ENCODE peak calls at places on chromosomes 2 and 18, in five cellular contexts. O is GM23248, Q is Karpas-422, V is HCT116, X is PC-3. A is an unnamed sample. For H3K9me2 and H3K4me1, the result is how much of the 10 kb centered on the place peaks cover.

GRCh38 chr2:10006248-10007147 is 36.9 kb upstream of the KLF11 start:
- DNase-seq in O (peak), Q (no peak), V (peak), X (peak), A (no peak)

GRCh38 chr2:126810001-126810400 is 88.7 kb upstream of the TEX51 start:
- DNase-seq in O (no peak), Q (no peak), V (no peak), X (no peak), A (no peak)

GRCh38 chr2:215680605-215681598 is 245.0 kb upstream of the FN1 start:
- DNase-seq in O (peak), Q (no peak), V (no peak), X (peak), A (peak)

GRCh38 chr18:48787523-48788151 is 163.1 kb downstream of the SMAD7 start:
- DNase-seq in O (peak), Q (no peak), V (no peak), X (no peak), A (no peak)

GRCh38 chr2:65485839-65486238 is 53.4 kb upstream of the SPRED2 start:
- DNase-seq in O (no peak), Q (no peak), V (no peak), X (no peak), A (no peak)

GRCh38 chr18:78510636-78511035 is 469.0 kb upstream of the SALL3 start:
- DNase-seq in O (no peak), Q (no peak), V (no peak), X (no peak), A (no peak)

GRCh38 chr18:78473563-78473962 is 506.1 kb upstream of the SALL3 start:
- DNase-seq in O (no peak), Q (no peak), V (no peak), X (no peak), A (no peak)

GRCh38 chr18:76494541-76495403 is at the start of gene ZNF516:
- DNase-seq in O (peak), Q (peak), V (no peak), X (no peak), A (peak)

GRCh38 chr2:21092308-21092869 is 31.4 kb upstream of the TDRD15 start:
- DNase-seq in O (no peak), Q (peak), V (no peak), X (no peak), A (no peak)

GRCh38 chr2:214542866-214543265 is 132.0 kb downstream of the VWC2L start:
- DNase-seq in O (peak), Q (no peak), V (no peak), X (peak), A (no peak)

GRCh38 chr2:25492726-25493125 is 151.0 kb upstream of the DNMT3A start:
- DNase-seq in O (no peak), Q (no peak), V (no peak), X (no peak), A (no peak)

GRCh38 chr18:60554961-60555360 is 182.4 kb upstream of the MC4R start:
- DNase-seq in O (no peak), Q (no peak), V (no peak), X (no peak), A (no peak)

GRCh38 chr2:9768388-9768787 is 74.9 kb upstream of the TAF1B start:
- DNase-seq in O (no peak), Q (no peak), V (no peak), X (no peak), A (peak)

GRCh38 chr2:59066787-59067399 is 825.8 kb upstream of the FANCL start:
- DNase-seq in O (no peak), Q (no peak), V (no peak), X (no peak), A (no peak)

GRCh38 chr2:72973566-72974435 is 56.5 kb downstream of the EMX1 start:
- DNase-seq in O (peak), Q (peak), V (peak), X (peak), A (peak)

GRCh38 chr2:43482974-43483373 is 112.9 kb downstream of the THADA start:
- DNase-seq in O (peak), Q (no peak), V (no peak), X (peak), A (peak)

GRCh38 chr2:222146488-222146887 is 152.3 kb downstream of the PAX3 start:
- DNase-seq in O (no peak), Q (no peak), V (no peak), X (no peak), A (no peak)

GRCh38 chr2:64730551-64731305 is 77.0 kb upstream of the SERTAD2 start:
- DNase-seq in O (peak), Q (peak), V (no peak), X (peak), A (peak)

GRCh38 chr18:12703714-12704113 is 872 bp downstream of the PSMG2 start:
- DNase-seq in O (peak), Q (peak), V (no peak), X (peak), A (peak)

GRCh38 chr2:65024149-65024829 is 31.9 kb upstream of the CEP68 start:
- DNase-seq in O (peak), Q (no peak), V (peak), X (no peak), A (no peak)

GRCh38 chr18:46627136-46627535 is 29.9 kb downstream of the LOXHD1 start:
- DNase-seq in O (no peak), Q (no peak), V (no peak), X (no peak), A (no peak)

GRCh38 chr2:230949966-230950832 is 25.2 kb upstream of the GPR55 start:
- DNase-seq in O (no peak), Q (no peak), V (no peak), X (no peak), A (no peak)

GRCh38 chr2:241224068-241224850 is 35.8 kb downstream of the ANO7 start:
- DNase-seq in O (peak), Q (no peak), V (no peak), X (peak), A (no peak)

GRCh38 chr18:10776493-10776892 is 250.7 kb downstream of the NAPG start:
- DNase-seq in O (no peak), Q (no peak), V (no peak), X (no peak), A (no peak)

GRCh38 chr18:51107594-51108305 is 77.7 kb downstream of the SMAD4 start:
- DNase-seq in O (peak), Q (no peak), V (no peak), X (peak), A (peak)

GRCh38 chr18:78129260-78129659 is 850.4 kb upstream of the SALL3 start:
- DNase-seq in O (no peak), Q (no peak), V (no peak), X (no peak), A (no peak)

GRCh38 chr2:222423632-222424280 is 587 bp upstream of the SGPP2 start:
- DNase-seq in O (no peak), Q (no peak), V (no peak), X (no peak), A (peak)

GRCh38 chr2:15141211-15141610 is 419.9 kb downstream of the NBAS start:
- DNase-seq in O (no peak), Q (no peak), V (no peak), X (no peak), A (no peak)

GRCh38 chr2:232672581-232672980 is 24.6 kb upstream of the GIGYF2 start:
- DNase-seq in O (no peak), Q (no peak), V (no peak), X (no peak), A (no peak)

GRCh38 chr2:125516496-125517109 is 1139.4 kb upstream of the GYPC start:
- DNase-seq in O (peak), Q (peak), V (no peak), X (peak), A (peak)

GRCh38 chr18:60047556-60047955 is 147.8 kb downstream of the PMAIP1 start:
- DNase-seq in O (peak), Q (no peak), V (no peak), X (peak), A (no peak)

GRCh38 chr2:151114934-151115333 is 146.7 kb downstream of the RBM43 start:
- DNase-seq in O (no peak), Q (no peak), V (no peak), X (no peak), A (no peak)

GRCh38 chr18:11114653-11115052 is 34.7 kb downstream of the PIEZO2 start:
- DNase-seq in O (no peak), Q (no peak), V (no peak), X (no peak), A (peak)

GRCh38 chr2:215427585-215427984 is 8.3 kb downstream of the FN1 start:
- DNase-seq in O (peak), Q (no peak), V (no peak), X (no peak), A (no peak)

GRCh38 chr2:234706086-234706485 is 209.2 kb upstream of the ARL4C start:
- DNase-seq in O (no peak), Q (no peak), V (no peak), X (no peak), A (no peak)

GRCh38 chr2:190791347-190791982 is 89.2 kb upstream of the GLS start:
- DNase-seq in O (peak), Q (no peak), V (no peak), X (peak), A (peak)

GRCh38 chr18:12515550-12515949 is 107.8 kb downstream of the PRELID3A start:
- DNase-seq in O (peak), Q (no peak), V (no peak), X (no peak), A (no peak)

GRCh38 chr2:7988440-7988839 is 693.4 kb upstream of the ID2 start:
- DNase-seq in O (no peak), Q (no peak), V (no peak), X (peak), A (no peak)
- H3K9me2 ChIP-seq in O (under half), Q (under half), V (under half), X (under half), A (under half)

GRCh38 chr2:11950894-11951293 is 204.5 kb downstream of the LPIN1 start:
- DNase-seq in O (no peak), Q (no peak), V (no peak), X (no peak), A (no peak)

GRCh38 chr2:11953258-11953657 is 206.8 kb downstream of the LPIN1 start:
- DNase-seq in O (no peak), Q (no peak), V (no peak), X (no peak), A (no peak)

GRCh38 chr2:11949732-11950503 is 203.5 kb downstream of the LPIN1 start:
- DNase-seq in O (peak), Q (no peak), V (no peak), X (no peak), A (no peak)

GRCh38 chr2:11955883-11956282 is 209.5 kb downstream of the LPIN1 start:
- DNase-seq in O (no peak), Q (no peak), V (no peak), X (no peak), A (no peak)

GRCh38 chr2:11955314-11955713 is 208.9 kb downstream of the LPIN1 start:
- DNase-seq in O (peak), Q (no peak), V (no peak), X (peak), A (no peak)
- H2AFZ ChIP-seq in O (no peak), Q (no peak), V (no peak), X (no peak), A (no peak)

DNA sequence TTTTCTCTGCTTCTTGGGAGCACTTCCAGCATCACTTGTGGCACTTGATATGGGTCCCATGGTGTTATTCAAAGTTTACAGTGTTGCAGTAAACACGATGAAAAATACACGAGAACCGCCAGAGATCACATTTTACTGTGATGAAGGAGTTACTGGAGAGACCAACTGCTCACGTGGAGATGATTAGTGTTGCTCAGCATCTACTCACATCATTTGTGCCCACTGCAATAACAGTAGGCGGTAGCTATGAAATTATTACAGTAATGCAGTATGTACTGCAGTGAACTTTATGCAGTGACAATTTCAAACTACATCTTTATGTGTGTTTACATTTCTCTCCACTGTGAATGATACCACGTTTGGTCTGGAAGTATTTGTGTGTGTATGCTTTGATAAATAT is 93.5 kb downstream of the SLC4A3 start:
- DNase-seq in O (peak), Q (no peak), V (no peak), X (peak), A (no peak)
- H3K4me1 ChIP-seq in O (under half), Q (under half), V (under half), X (under half), A (under half)

GRCh38 chr2:101863534-101863933 is 128.2 kb upstream of the IL1R2 start:
- DNase-seq in O (no peak), Q (no peak), V (no peak), X (no peak), A (no peak)
- H3K9me2 ChIP-seq in O (under half), Q (under half), V (under half), X (under half), A (under half)

GRCh38 chr18:57276720-57277284 is 75.6 kb upstream of the ST8SIA3 start:
- DNase-seq in O (no peak), Q (no peak), V (no peak), X (no peak), A (no peak)

GRCh38 chr18:57286949-57287348 is 65.4 kb upstream of the ST8SIA3 start:
- DNase-seq in O (no peak), Q (no peak), V (no peak), X (no peak), A (no peak)

GRCh38 chr18:57281519-57281918 is 70.8 kb upstream of the ST8SIA3 start:
- DNase-seq in O (no peak), Q (no peak), V (no peak), X (no peak), A (no peak)
- H2AFZ ChIP-seq in O (no peak), Q (no peak), V (no peak), X (no peak), A (no peak)

GRCh38 chr2:69139778-69140177 is 126.8 kb downstream of the ANTXR1 start:
- DNase-seq in O (no peak), Q (no peak), V (no peak), X (no peak), A (no peak)
- H3K4me1 ChIP-seq in O (half or more), Q (under half), V (under half), X (half or more), A (under half)

GRCh38 chr2:128638741-128639477 is 320.2 kb upstream of the HS6ST1 start:
- DNase-seq in O (peak), Q (no peak), V (no peak), X (no peak), A (no peak)
- H3K9me2 ChIP-seq in O (under half), Q (under half), V (under half), X (under half), A (under half)

DNA sequence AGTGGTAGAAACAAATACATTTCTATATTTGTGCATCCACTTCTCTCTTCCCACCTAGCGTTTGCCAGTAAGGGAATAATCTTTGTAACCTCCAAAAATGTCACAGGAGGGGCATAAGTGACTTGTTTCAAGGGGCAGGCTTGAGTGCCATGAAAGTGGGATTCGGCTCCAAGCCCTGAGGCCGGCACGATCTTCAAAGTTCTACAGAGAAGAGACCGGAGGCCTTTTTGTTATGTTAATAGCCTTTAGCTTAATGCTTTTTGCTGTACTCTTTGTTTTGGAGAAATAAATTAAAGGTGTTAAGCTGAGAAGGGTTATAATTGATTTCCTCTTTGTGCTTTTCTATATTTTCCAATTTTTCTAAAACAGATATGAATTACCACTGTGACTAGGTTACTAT is 200.7 kb downstream of the NRP2 start:
- DNase-seq in O (no peak), Q (no peak), V (no peak), X (no peak), A (no peak)
- H2AFZ ChIP-seq in O (no peak), Q (no peak), V (no peak), X (no peak), A (no peak)

GRCh38 chr2:160223560-160223959 is 23.5 kb upstream of the ITGB6 start:
- DNase-seq in O (no peak), Q (no peak), V (no peak), X (no peak), A (no peak)

GRCh38 chr2:160222546-160223281 is 22.6 kb upstream of the ITGB6 start:
- DNase-seq in O (no peak), Q (no peak), V (no peak), X (peak), A (peak)

GRCh38 chr2:160224507-160224906 is 24.4 kb upstream of the ITGB6 start:
- DNase-seq in O (peak), Q (no peak), V (no peak), X (no peak), A (no peak)

GRCh38 chr2:160225722-160226121 is 25.6 kb upstream of the ITGB6 start:
- DNase-seq in O (no peak), Q (no peak), V (no peak), X (peak), A (no peak)

DNA sequence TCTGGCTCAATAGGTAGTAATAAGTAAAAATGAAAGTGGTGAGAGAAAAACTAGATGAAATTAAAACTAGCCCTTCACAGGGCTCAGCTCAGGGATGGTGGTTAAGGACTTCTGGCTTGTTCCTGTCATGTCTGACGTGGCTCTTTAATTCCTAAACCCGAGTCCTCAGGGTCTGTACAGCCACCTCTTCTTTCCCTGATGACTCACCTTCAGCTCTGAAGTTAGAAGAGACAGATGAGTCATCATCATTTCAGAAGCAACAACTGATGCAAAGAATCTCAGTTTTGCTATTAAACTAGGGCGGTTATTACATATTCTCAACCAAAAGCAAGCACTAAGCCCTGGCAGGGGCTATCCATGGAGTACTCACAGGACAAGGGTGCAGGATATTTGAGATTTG is 24.0 kb upstream of the ITGB6 start:
- DNase-seq in O (peak), Q (no peak), V (peak), X (peak), A (peak)
- H3K4me1 ChIP-seq in O (half or more), Q (under half), V (under half), X (half or more), A (half or more)

A was measured in hepatocyte.